ENCODE peak calls at places on chromosomes 16 and 17, in six cellular contexts. F, V, L, D, P and M are unnamed samples.
A peak's percentile ranks its signal among the peaks of the same experiment; 100 is the strongest.

GRCh38 chr16:66293932-66294331 is 72.6 kb upstream of the CDH5 start:
- DNase-seq in L (peak; percentile 64), D (no peak), V (no peak), P (no peak), F (no peak), M (no peak)

GRCh38 chr17:63154586-63155244 is 188.7 kb downstream of the TANC2 start:
- DNase-seq in D (no peak), V (no peak), F (no peak), L (no peak), P (no peak), M (no peak)

GRCh38 chr16:85998178-85998867 is 99.4 kb downstream of the IRF8 start:
- DNase-seq in L (peak; percentile 21), V (no peak), P (no peak), F (no peak), D (no peak), M (no peak)

GRCh38 chr16:2008009-2008526 is 1.6 kb downstream of the ZNF598 start:
- DNase-seq in P (peak; percentile 71), L (peak; percentile 95), V (no peak), F (no peak), D (no peak), M (peak; percentile 98)

GRCh38 chr17:61443475-61443882 is 8.7 kb upstream of the TBX4 start:
- DNase-seq in L (no peak), V (peak; percentile 54), P (no peak), D (no peak), F (no peak), M (no peak)

GRCh38 chr16:11390573-11391495 is 45.6 kb downstream of the RMI2 start:
- DNase-seq in D (no peak), V (no peak), P (no peak), F (peak; percentile 70), L (no peak), M (no peak)

GRCh38 chr17:33753452-33753851 is 460.4 kb upstream of the ASIC2 start:
- DNase-seq in P (no peak), F (no peak), D (no peak), L (no peak), V (no peak), M (no peak)

GRCh38 chr17:2050246-2050866 is 4.5 kb upstream of the HIC1 start:
- DNase-seq in D (no peak), P (peak; percentile 66), V (peak; percentile 68), L (no peak), F (peak; percentile 71), M (peak; percentile 60)

GRCh38 chr17:10116676-10117075 is 81.7 kb downstream of the GAS7 start:
- DNase-seq in V (no peak), F (no peak), P (no peak), D (no peak), L (no peak), M (no peak)

GRCh38 chr16:90008708-90009145 is 10.5 kb downstream of the DBNDD1 start:
- DNase-seq in P (no peak), D (no peak), L (no peak), F (no peak), V (no peak), M (no peak)

GRCh38 chr16:67828651-67829050 is 13.5 kb upstream of the THAP11 start:
- DNase-seq in V (no peak), F (no peak), D (no peak), L (no peak), P (no peak), M (no peak)

DNA sequence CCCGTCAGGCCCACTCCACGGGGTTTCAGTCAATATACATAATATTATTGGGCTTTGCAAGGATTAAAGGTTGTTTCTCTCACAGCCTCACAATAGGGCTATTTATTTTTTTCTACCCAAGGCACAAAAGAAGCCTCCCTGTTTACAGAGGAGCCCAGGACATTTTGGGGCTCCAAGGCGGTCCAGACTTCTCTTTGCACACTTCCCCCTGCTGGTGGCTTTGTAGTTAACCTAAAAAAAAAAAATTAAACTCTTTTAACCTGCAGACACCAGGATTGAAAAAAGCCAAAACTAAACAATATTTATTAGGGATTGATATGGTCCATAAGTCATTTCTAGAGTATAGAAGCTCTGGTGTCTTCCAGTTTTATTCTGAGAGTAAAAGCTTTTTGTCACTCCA is 169.7 kb upstream of the ZFHX3 start:
- DNase-seq in F (no peak), D (no peak), P (no peak), L (no peak), V (no peak), M (no peak)
- TF ChIP-seq CTCF in F (peak; percentile 22), D (peak; percentile 22), P (no peak), L (no peak), V (peak; percentile 18), M (peak; percentile 19)

GRCh38 chr16:27867122-27868110 is 196.1 kb downstream of the GSG1L start:
- DNase-seq in F (peak; percentile 90), P (peak; percentile 85), V (peak; percentile 96), D (no peak), L (no peak), M (peak; percentile 73)
- TF ChIP-seq CTCF in F (peak; percentile 68), P (peak; percentile 25), V (peak; percentile 85), D (peak; percentile 65), L (no peak), M (peak; percentile 12)

GRCh38 chr17:78559749-78560368 is 17.3 kb downstream of the DNAH17 start:
- DNase-seq in V (peak; percentile 78), L (no peak), D (no peak), P (no peak), F (no peak), M (no peak)
- TF ChIP-seq CTCF in V (peak; percentile 23), L (no peak), D (no peak), P (peak; percentile 20), F (no peak), M (no peak)

DNA sequence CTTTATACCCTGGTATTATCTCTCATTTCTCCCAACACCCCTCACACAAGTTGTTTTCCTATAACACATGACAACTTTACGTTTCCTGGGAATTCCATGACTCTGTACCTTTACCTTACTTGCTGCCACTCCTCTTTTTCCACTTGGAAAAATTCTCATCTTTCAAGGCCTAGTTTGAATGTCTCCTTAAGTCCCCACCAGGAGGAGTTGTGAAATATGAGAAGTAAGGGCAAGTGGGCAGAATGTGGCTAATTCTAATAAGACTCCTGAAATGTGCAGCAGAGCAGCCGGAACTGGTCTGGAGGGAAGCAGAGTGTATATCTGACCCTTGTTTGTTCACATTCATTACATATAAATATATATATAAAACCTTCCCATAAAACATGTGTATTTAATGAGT is 39.7 kb downstream of the BRCA1 start:
- DNase-seq in F (no peak), D (no peak), V (no peak), L (no peak), P (no peak), M (peak; percentile 1)
- TF ChIP-seq CTCF in F (no peak), D (no peak), V (no peak), L (no peak), P (no peak), M (no peak)

GRCh38 chr16:72928089-72928981 is 119.6 kb downstream of the ZFHX3 start:
- DNase-seq in D (no peak), P (no peak), L (no peak), F (no peak), V (no peak), M (no peak)

GRCh38 chr16:72924918-72925630 is 122.9 kb downstream of the ZFHX3 start:
- DNase-seq in L (no peak), D (no peak), F (no peak), P (no peak), V (no peak), M (no peak)

GRCh38 chr16:72926671-72927070 is 121.3 kb downstream of the ZFHX3 start:
- DNase-seq in L (no peak), P (no peak), F (no peak), D (no peak), V (no peak), M (no peak)

GRCh38 chr16:72925631-72925979 is 122.3 kb downstream of the ZFHX3 start:
- DNase-seq in D (no peak), V (no peak), P (no peak), L (no peak), F (no peak), M (no peak)

DNA sequence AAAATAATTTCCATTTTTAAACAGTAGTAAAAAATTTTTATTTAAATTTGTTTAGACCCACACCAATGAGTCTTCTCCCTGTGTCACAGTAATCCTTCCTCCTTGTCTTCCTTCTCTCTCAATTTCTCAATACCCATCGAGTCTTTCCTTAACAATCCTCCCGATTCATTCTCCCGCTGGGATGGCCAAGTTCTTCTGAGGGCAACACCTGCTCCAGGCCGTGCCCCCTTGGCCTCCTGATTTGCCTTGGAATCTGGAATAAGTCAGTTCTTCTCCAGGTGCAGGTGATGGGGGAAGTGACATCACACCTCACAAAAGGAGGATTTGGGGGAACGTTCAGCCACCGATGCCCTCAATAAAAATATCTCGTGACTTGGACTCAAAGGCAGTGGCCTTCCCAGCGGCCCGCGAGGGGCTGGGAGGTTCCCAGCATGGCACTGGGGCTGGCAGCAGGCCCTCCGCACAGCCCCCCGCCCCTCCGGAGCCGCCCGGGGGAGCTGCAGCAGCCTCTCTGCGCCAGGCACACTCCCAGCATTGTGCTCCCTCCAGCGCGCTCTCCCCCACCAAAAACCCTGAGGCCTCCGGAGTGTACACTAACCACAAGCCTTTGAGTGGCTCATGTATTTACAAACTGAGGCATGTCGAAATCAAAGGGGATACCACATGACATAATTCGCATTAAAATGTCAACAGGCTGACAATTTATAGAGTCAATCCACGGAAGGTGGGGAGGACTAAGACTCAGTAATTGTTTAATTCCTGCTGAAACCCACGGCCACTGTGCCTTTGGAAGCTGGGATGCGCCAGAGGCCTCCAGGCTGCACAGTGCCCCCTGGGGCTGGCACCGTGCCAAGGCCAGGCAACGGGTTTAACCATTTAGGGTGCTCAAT is 120.5 kb downstream of the ZFHX3 start:
- DNase-seq in P (no peak), V (no peak), D (peak; percentile 80), L (no peak), F (no peak), M (peak; percentile 94)
- TF ChIP-seq CTCF in P (no peak), V (no peak), D (no peak), L (no peak), F (no peak), M (no peak)

GRCh38 chr17:39678340-39679116 is 9.3 kb downstream of the PGAP3 start:
- DNase-seq in D (no peak), L (no peak), P (peak; percentile 93), V (no peak), F (no peak), M (no peak)
- TF ChIP-seq CTCF in D (no peak), L (no peak), P (no peak), V (no peak), F (no peak), M (no peak)